ENCODE peak calls at places on chromosome 1, in eight cellular contexts. S, W, P, U, E, K, Q and Z are unnamed samples.

GRCh38 chr1:94248956-94249688 is 11.7 kb upstream of the ARHGAP29 start:
- DNase-seq in S (no peak), W (no peak), P (no peak), U (no peak), E (no peak), K (no peak), Q (no peak), Z (no peak)

GRCh38 chr1:100290291-100290690 is 24.3 kb downstream of the RTCA start:
- DNase-seq in S (no peak), W (no peak), P (peak), U (no peak), E (no peak), K (no peak), Q (no peak), Z (peak)

GRCh38 chr1:160708821-160709220 is 2.8 kb downstream of the CD48 start:
- DNase-seq in S (no peak), W (no peak), P (no peak), U (no peak), E (no peak), K (no peak), Q (no peak), Z (no peak)

GRCh38 chr1:178684542-178685000 is 40.5 kb upstream of the RALGPS2 start:
- DNase-seq in S (no peak), W (no peak), P (peak), U (no peak), E (no peak), K (no peak), Q (no peak), Z (peak)

GRCh38 chr1:91617242-91617837 is 116.7 kb downstream of the CDC7 start:
- DNase-seq in S (peak), W (peak), P (no peak), U (peak), E (no peak), K (no peak), Q (peak), Z (no peak)

GRCh38 chr1:158145173-158145719 is 35.4 kb upstream of the CD1D start:
- DNase-seq in S (no peak), W (no peak), P (peak), U (peak), E (no peak), K (no peak), Q (no peak), Z (peak)

GRCh38 chr1:204153667-204154066 is 1.8 kb upstream of the ETNK2 start:
- DNase-seq in S (no peak), W (no peak), P (no peak), U (no peak), E (no peak), K (no peak), Q (no peak), Z (no peak)

GRCh38 chr1:82153282-82153630 is 352.5 kb downstream of the ADGRL2 start:
- DNase-seq in S (no peak), W (no peak), P (no peak), U (no peak), E (no peak), K (no peak), Q (no peak), Z (no peak)

GRCh38 chr1:53359225-53359933 is 31.5 kb upstream of the LRP8 start:
- DNase-seq in S (peak), W (no peak), P (no peak), U (peak), E (no peak), K (no peak), Q (no peak), Z (no peak)

GRCh38 chr1:89760496-89760895 is 60.3 kb upstream of the LRRC8D start:
- DNase-seq in S (no peak), W (no peak), P (peak), U (no peak), E (no peak), K (no peak), Q (no peak), Z (peak)

GRCh38 chr1:38608202-38608864 is 251.2 kb downstream of the RRAGC start:
- DNase-seq in S (peak), W (no peak), P (peak), U (no peak), E (no peak), K (peak), Q (no peak), Z (peak)

GRCh38 chr1:47393141-47393540 is 22.9 kb upstream of the FOXE3 start:
- DNase-seq in S (no peak), W (no peak), P (no peak), U (no peak), E (no peak), K (no peak), Q (no peak), Z (no peak)

GRCh38 chr1:23436520-23437354 is 12.2 kb upstream of the TCEA3 start:
- DNase-seq in S (peak), W (no peak), P (no peak), U (no peak), E (no peak), K (no peak), Q (no peak), Z (no peak)

GRCh38 chr1:90564164-90564563 is 152.9 kb downstream of the BARHL2 start:
- DNase-seq in S (no peak), W (no peak), P (no peak), U (no peak), E (no peak), K (no peak), Q (no peak), Z (no peak)

GRCh38 chr1:236480758-236481436 is 42.9 kb upstream of the LGALS8 start:
- DNase-seq in S (no peak), W (no peak), P (no peak), U (no peak), E (no peak), K (no peak), Q (no peak), Z (no peak)

GRCh38 chr1:82226198-82226505 is 425.4 kb downstream of the ADGRL2 start:
- DNase-seq in S (no peak), W (peak), P (no peak), U (no peak), E (no peak), K (peak), Q (no peak), Z (peak)

GRCh38 chr1:11280719-11281376 is 7.8 kb downstream of the UBIAD1 start:
- DNase-seq in S (no peak), W (no peak), P (peak), U (no peak), E (no peak), K (no peak), Q (no peak), Z (no peak)

GRCh38 chr1:12738934-12739333 is 7.1 kb upstream of the CFAP107 start:
- DNase-seq in S (no peak), W (no peak), P (no peak), U (no peak), E (no peak), K (no peak), Q (no peak), Z (no peak)

GRCh38 chr1:109199710-109200109 is 14.0 kb upstream of the SARS1 start:
- DNase-seq in S (no peak), W (no peak), P (no peak), U (no peak), E (no peak), K (no peak), Q (no peak), Z (no peak)

GRCh38 chr1:12424150-12424549 is 193.9 kb downstream of the DHRS3 start:
- DNase-seq in S (no peak), W (no peak), P (peak), U (no peak), E (no peak), K (no peak), Q (no peak), Z (peak)

GRCh38 chr1:63155437-63155836 is 166.9 kb upstream of the FOXD3 start:
- DNase-seq in S (no peak), W (no peak), P (no peak), U (no peak), E (no peak), K (no peak), Q (no peak), Z (no peak)